ENCODE peak calls at places on chromosomes 2 and 18, in six cellular contexts. One of them, this sample, is unnamed.

GRCh38 chr2:241546771-241547498 is 11.6 kb upstream of the BOK start:
- DNase-seq in T1000: peak
- DNase-seq in T follicular helper cell: no peak
- DNase-seq in dorsolateral prefrontal cortex: no peak
- DNase-seq in WTC11: no peak
- DNase-seq in RWPE1: peak
- DNase-seq in this sample: no peak

GRCh38 chr2:234061624-234062257 is 11.2 kb downstream of the SPP2 start:
- DNase-seq in T1000: no peak
- DNase-seq in T follicular helper cell: no peak
- DNase-seq in dorsolateral prefrontal cortex: no peak
- DNase-seq in WTC11: no peak
- DNase-seq in RWPE1: no peak
- DNase-seq in this sample: no peak

GRCh38 chr2:239307921-239308620 is 92.7 kb downstream of the HDAC4 start:
- DNase-seq in T1000: no peak
- DNase-seq in T follicular helper cell: no peak
- DNase-seq in dorsolateral prefrontal cortex: peak
- DNase-seq in WTC11: no peak
- DNase-seq in RWPE1: no peak
- DNase-seq in this sample: no peak

GRCh38 chr18:76847926-76848325 is 25.6 kb downstream of the ZNF236 start:
- DNase-seq in T1000: no peak
- DNase-seq in T follicular helper cell: no peak
- DNase-seq in dorsolateral prefrontal cortex: no peak
- DNase-seq in WTC11: peak
- DNase-seq in RWPE1: no peak
- DNase-seq in this sample: no peak

GRCh38 chr18:50933684-50934083 is 34.2 kb upstream of the ELAC1 start:
- DNase-seq in T1000: no peak
- DNase-seq in T follicular helper cell: no peak
- DNase-seq in dorsolateral prefrontal cortex: no peak
- DNase-seq in WTC11: no peak
- DNase-seq in RWPE1: no peak
- DNase-seq in this sample: no peak

GRCh38 chr2:237128026-237128703 is 42.5 kb downstream of the COPS8 start:
- DNase-seq in T1000: peak
- DNase-seq in T follicular helper cell: no peak
- DNase-seq in dorsolateral prefrontal cortex: peak
- DNase-seq in WTC11: peak
- DNase-seq in RWPE1: peak
- DNase-seq in this sample: no peak

GRCh38 chr2:147607379-147607778 is 237.4 kb upstream of the ACVR2A start:
- DNase-seq in T1000: no peak
- DNase-seq in T follicular helper cell: no peak
- DNase-seq in dorsolateral prefrontal cortex: no peak
- DNase-seq in WTC11: no peak
- DNase-seq in RWPE1: no peak
- DNase-seq in this sample: no peak

GRCh38 chr2:212402316-212402715 is 136.3 kb downstream of the ERBB4 start:
- DNase-seq in T1000: no peak
- DNase-seq in T follicular helper cell: no peak
- DNase-seq in dorsolateral prefrontal cortex: no peak
- DNase-seq in WTC11: no peak
- DNase-seq in RWPE1: no peak
- DNase-seq in this sample: no peak

GRCh38 chr2:161306919-161307318 is 1.3 kb upstream of the PSMD14 start:
- DNase-seq in T1000: no peak
- DNase-seq in T follicular helper cell: no peak
- DNase-seq in dorsolateral prefrontal cortex: no peak
- DNase-seq in WTC11: peak
- DNase-seq in RWPE1: no peak
- DNase-seq in this sample: no peak

GRCh38 chr2:191001032-191001431 is 12.9 kb downstream of the STAT1 start:
- DNase-seq in T1000: no peak
- DNase-seq in T follicular helper cell: no peak
- DNase-seq in dorsolateral prefrontal cortex: no peak
- DNase-seq in WTC11: no peak
- DNase-seq in RWPE1: peak
- DNase-seq in this sample: no peak